ENCODE peak calls at places on chromosomes 11 and 22, in eight cellular contexts. F is ovary, K is A549, M is H54, H is Peyer's patch, B is lower leg skin, I is stomach, X is right lobe of liver. C is an unnamed sample.

GRCh38 chr11:8833568-8834275 is 77.3 kb upstream of the AKIP1 start:
- DNase-seq in H (no peak), X (no peak), M (no peak), K (no peak), B (no peak), I (no peak), F (no peak), C (no peak)

GRCh38 chr11:86151188-86152005 is 82.5 kb upstream of the PICALM start:
- DNase-seq in X (no peak), B (no peak), F (peak; percentile 63), I (no peak), M (peak; percentile 56), H (no peak), K (no peak), C (no peak)

GRCh38 chr11:106077609-106078517 is at the start of gene AASDHPPT:
- DNase-seq in K (peak; percentile 1), I (peak; percentile 34), M (no peak), H (no peak), B (no peak), X (no peak), F (peak; percentile 33), C (no peak)

GRCh38 chr11:16347928-16348685 is 8.2 kb downstream of the SOX6 start:
- DNase-seq in K (no peak), B (no peak), H (no peak), X (no peak), F (no peak), I (no peak), M (no peak), C (no peak)

GRCh38 chr22:46769191-46769675 is 6.8 kb downstream of the TBC1D22A start:
- DNase-seq in H (peak; percentile 69), M (no peak), I (peak; percentile 58), F (peak; percentile 25), X (no peak), B (no peak), K (no peak), C (no peak)

GRCh38 chr11:106072804-106073203 is 4.3 kb downstream of the KBTBD3 start:
- DNase-seq in X (no peak), K (no peak), M (no peak), H (no peak), B (no peak), I (no peak), F (no peak), C (no peak)

GRCh38 chr11:11636671-11637070 is 14.9 kb upstream of the GALNT18 start:
- DNase-seq in H (no peak), K (no peak), M (no peak), B (no peak), F (no peak), I (no peak), X (no peak), C (no peak)

GRCh38 chr11:73100578-73100977 is 41.5 kb downstream of the FCHSD2 start:
- DNase-seq in H (no peak), K (no peak), I (no peak), M (no peak), F (no peak), B (no peak), X (no peak), C (no peak)

GRCh38 chr22:25083414-25084166 is 116.1 kb upstream of the CRYBB3 start:
- DNase-seq in B (no peak), F (no peak), I (no peak), K (no peak), M (no peak), X (no peak), H (no peak), C (no peak)

GRCh38 chr22:25085930-25086901 is 113.4 kb upstream of the CRYBB3 start:
- DNase-seq in I (no peak), K (no peak), X (no peak), B (peak; percentile 22), H (no peak), M (no peak), F (peak; percentile 36), C (no peak)

GRCh38 chr22:25085156-25085555 is 114.5 kb upstream of the CRYBB3 start:
- DNase-seq in X (no peak), B (no peak), M (no peak), H (no peak), K (no peak), I (no peak), F (no peak), C (no peak)

GRCh38 chr22:25086902-25087282 is 112.8 kb upstream of the CRYBB3 start:
- DNase-seq in M (no peak), I (no peak), X (no peak), K (no peak), F (no peak), B (no peak), H (no peak), C (no peak)

GRCh38 chr22:25084405-25085107 is 115.1 kb upstream of the CRYBB3 start:
- DNase-seq in X (no peak), F (no peak), H (no peak), M (no peak), K (no peak), B (no peak), I (no peak), C (no peak)
- TF ChIP-seq POLR2A in X (no peak), F (no peak), H (no peak), M (no peak), K (no peak), B (no peak), I (no peak), C (no peak)

GRCh38 chr11:66333896-66334604 is 2.2 kb downstream of the RIN1 start:
- DNase-seq in M (no peak), I (no peak), F (peak; percentile 28), B (no peak), X (peak; percentile 47), H (no peak), K (no peak), C (no peak)
- TF ChIP-seq POLR2A in M (no peak), I (no peak), F (no peak), B (no peak), X (no peak), H (no peak), K (no peak), C (no peak)

DNA sequence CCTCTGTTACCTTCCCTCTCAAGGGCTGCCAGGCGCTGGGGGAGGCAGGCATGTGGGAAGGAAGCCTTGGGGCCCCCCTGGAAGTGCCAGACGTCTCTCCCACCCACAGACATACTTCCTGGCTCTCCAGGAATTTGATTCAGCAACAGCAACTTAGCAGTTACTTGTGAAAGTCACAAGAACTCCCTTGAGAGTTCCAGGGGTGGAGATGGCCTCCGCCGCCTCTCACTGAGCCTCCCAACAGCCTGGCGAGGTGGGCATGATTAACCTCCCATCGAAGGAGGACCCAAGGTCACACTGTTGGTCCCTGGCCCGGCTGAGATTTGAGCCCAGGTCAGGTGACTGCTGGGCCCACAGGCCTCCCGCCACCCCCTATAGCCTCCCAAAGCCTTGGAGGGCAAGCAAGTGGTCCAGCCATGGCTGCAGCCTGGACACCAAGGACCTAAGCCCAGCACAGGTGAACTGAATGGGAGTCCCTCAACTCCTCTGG is 14.0 kb upstream of the TSKU start:
- DNase-seq in X (peak; percentile 81), I (no peak), K (no peak), B (no peak), M (no peak), F (no peak), H (no peak), C (no peak)
- TF ChIP-seq POLR2A in X (no peak), I (no peak), K (no peak), B (no peak), M (no peak), F (no peak), H (no peak), C (no peak)

GRCh38 chr11:64076764-64077163 is 41.0 kb downstream of the FLRT1 start:
- DNase-seq in B (no peak), X (no peak), H (no peak), F (no peak), I (no peak), M (no peak), K (no peak), C (no peak)
- TF ChIP-seq POLR2A in B (no peak), X (no peak), H (no peak), F (no peak), I (no peak), M (no peak), K (no peak), C (no peak)

GRCh38 chr22:24554316-24555159 is at the start of gene GUCD1:
- DNase-seq in I (peak; percentile 31), K (no peak), F (no peak), M (peak; percentile 27), X (peak; percentile 66), B (peak; percentile 34), H (peak; percentile 29), C (no peak)

GRCh38 chr22:24555160-24555495 is 190 bp upstream of the GUCD1 start:
- DNase-seq in M (peak; percentile 84), K (peak; percentile 93), X (peak; percentile 100), F (peak; percentile 100), B (peak; percentile 100), I (peak; percentile 100), H (peak; percentile 99), C (peak; percentile 97)

GRCh38 chr22:24559471-24559870 is 3.7 kb downstream of the SNRPD3 start:
- DNase-seq in I (no peak), M (no peak), X (no peak), F (no peak), K (no peak), H (no peak), B (no peak), C (no peak)

GRCh38 chr22:24553597-24554315 is 1.2 kb downstream of the GUCD1 start:
- DNase-seq in F (peak; percentile 37), I (peak; percentile 62), M (no peak), K (no peak), H (no peak), B (peak; percentile 19), X (peak; percentile 64), C (no peak)

GRCh38 chr22:24555496-24556253 is at the start of gene SNRPD3:
- DNase-seq in K (peak; percentile 75), B (peak; percentile 93), X (peak; percentile 95), H (peak; percentile 90), F (peak; percentile 91), I (peak; percentile 94), M (peak; percentile 59), C (peak; percentile 70)
- TF ChIP-seq POLR2A in K (peak; percentile 70), B (no peak), X (peak; percentile 78), H (peak; percentile 65), F (peak; percentile 61), I (no peak), M (peak; percentile 79), C (no peak)

GRCh38 chr11:117823941-117824420 is 563 bp downstream of the FXYD2 start:
- DNase-seq in K (no peak), M (no peak), B (no peak), F (peak; percentile 58), I (no peak), H (no peak), X (peak; percentile 63), C (no peak)
- TF ChIP-seq POLR2A in K (no peak), M (no peak), B (no peak), F (no peak), I (no peak), H (no peak), X (no peak), C (no peak)

DNA sequence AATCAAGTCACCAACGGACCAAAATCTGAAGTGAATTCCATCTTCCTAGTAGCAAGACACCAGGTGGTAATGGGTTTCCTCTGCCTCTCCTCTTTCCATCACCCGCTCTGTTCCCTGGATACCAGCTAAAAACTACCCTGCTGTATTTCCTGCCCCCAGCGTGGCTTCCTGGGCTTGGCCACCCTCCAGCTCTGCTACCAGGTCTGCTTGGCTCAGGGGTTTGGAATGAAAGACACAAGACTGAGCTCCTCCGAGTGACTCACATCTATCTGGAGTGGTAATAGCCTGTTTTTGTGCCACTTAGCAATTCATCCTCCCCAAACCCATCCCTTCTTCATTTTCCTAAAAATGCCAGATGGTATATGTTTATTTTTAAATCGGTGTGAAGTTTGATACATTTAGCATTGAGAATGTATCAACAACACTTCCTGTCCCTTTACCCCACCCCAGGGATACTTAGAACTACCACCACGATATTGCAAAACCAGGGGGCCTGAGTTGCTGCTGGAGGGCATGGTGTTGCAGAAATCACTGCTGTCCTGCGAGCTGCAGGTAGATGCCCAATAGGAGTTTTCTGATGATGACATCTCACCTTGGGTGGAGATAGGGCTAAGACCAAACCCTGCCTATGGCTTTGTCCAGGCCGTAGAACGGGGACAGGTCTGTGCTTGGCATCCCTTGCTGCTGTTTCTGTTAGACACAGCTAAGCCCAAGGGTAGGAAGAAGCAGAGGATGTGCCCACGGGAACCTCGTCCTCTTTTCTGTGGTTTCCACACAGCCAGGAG is 7.5 kb upstream of the MICAL3 start:
- DNase-seq in K (peak; percentile 48), M (peak; percentile 67), F (no peak), B (no peak), I (no peak), X (no peak), H (no peak), C (no peak)
- TF ChIP-seq POLR2A in K (no peak), M (no peak), F (no peak), B (no peak), I (no peak), X (no peak), H (no peak), C (no peak)